ENCODE peak calls at places on chromosomes 5 and 9, in ten cellular contexts. E is HFFc6; C is T-helper 17 cell; N is retinal pigment epithelial cell; W is cardiac fibroblast; K is NAMALWA; G is stimulated activated CD4-positive, alpha-beta T cell treated with anti-CD3 and anti-CD28 coated beads, Interleukin-12 subunit alpha, Interleukin-12 subunit beta, amount 100 ng/mL, for 48 hours; I is caudate nucleus; Y is RCC 7860; T is NT2/D1. J is an unnamed sample.

GRCh38 chr5:57666582-57666981 is 184.0 kb upstream of the ACTBL2 start:
- DNase-seq in E (no peak), C (no peak), N (no peak), W (peak), K (no peak), G (no peak), I (no peak), Y (no peak), T (no peak), J (no peak)

GRCh38 chr9:126235844-126236243 is 90.8 kb upstream of the MVB12B start:
- DNase-seq in E (no peak), C (no peak), N (no peak), W (no peak), K (no peak), G (no peak), I (no peak), Y (no peak), T (no peak), J (no peak)

GRCh38 chr5:16671208-16671607 is 54.4 kb upstream of the RETREG1 start:
- DNase-seq in E (no peak), C (no peak), N (no peak), W (no peak), K (no peak), G (no peak), I (no peak), Y (no peak), T (no peak), J (no peak)

GRCh38 chr5:150458819-150459557 is 9.4 kb upstream of the RPS14 start:
- DNase-seq in E (peak), C (peak), N (no peak), W (peak), K (peak), G (peak), I (peak), Y (peak), T (no peak), J (peak)

GRCh38 chr9:92962303-92962649 is 15.0 kb downstream of the FGD3 start:
- DNase-seq in E (no peak), C (no peak), N (no peak), W (no peak), K (no peak), G (no peak), I (no peak), Y (no peak), T (no peak), J (no peak)

GRCh38 chr5:126777257-126777973 is 479 bp downstream of the LMNB1 start:
- DNase-seq in E (peak), C (peak), N (peak), W (peak), K (peak), G (no peak), I (peak), Y (peak), T (no peak), J (peak)

GRCh38 chr5:35213608-35214007 is 16.7 kb downstream of the PRLR start:
- DNase-seq in E (no peak), C (no peak), N (no peak), W (no peak), K (no peak), G (no peak), I (no peak), Y (no peak), T (no peak), J (no peak)

GRCh38 chr5:181149355-181149754 is 2.0 kb downstream of the OR2V2 start:
- DNase-seq in E (no peak), C (no peak), N (no peak), W (no peak), K (no peak), G (no peak), I (no peak), Y (no peak), T (no peak), J (no peak)

GRCh38 chr5:76529464-76530344 is 93.5 kb downstream of the F2RL2 start:
- DNase-seq in E (no peak), C (no peak), N (no peak), W (no peak), K (no peak), G (no peak), I (no peak), Y (no peak), T (no peak), J (no peak)

GRCh38 chr9:99811172-99811571 is 10.5 kb upstream of the NR4A3 start:
- DNase-seq in E (no peak), C (no peak), N (no peak), W (no peak), K (no peak), G (no peak), I (no peak), Y (no peak), T (no peak), J (no peak)

GRCh38 chr9:85142461-85143401 is 473.2 kb downstream of the NTRK2 start:
- DNase-seq in E (no peak), C (no peak), N (no peak), W (no peak), K (peak), G (no peak), I (no peak), Y (no peak), T (no peak), J (no peak)

GRCh38 chr5:994821-995220 is 13.8 kb upstream of the NKD2 start:
- DNase-seq in E (no peak), C (no peak), N (no peak), W (no peak), K (no peak), G (no peak), I (no peak), Y (no peak), T (no peak), J (no peak)

GRCh38 chr5:32311404-32312193 is 1.1 kb downstream of the MTMR12 start:
- DNase-seq in E (no peak), C (no peak), N (no peak), W (peak), K (peak), G (no peak), I (no peak), Y (no peak), T (peak), J (no peak)

GRCh38 chr9:130555968-130556367 is 23.4 kb upstream of the FUBP3 start:
- DNase-seq in E (no peak), C (no peak), N (no peak), W (peak), K (no peak), G (no peak), I (no peak), Y (peak), T (no peak), J (no peak)

GRCh38 chr5:160390787-160391696 is 8.8 kb downstream of the FAM200C start:
- DNase-seq in E (peak), C (no peak), N (no peak), W (peak), K (peak), G (no peak), I (no peak), Y (peak), T (no peak), J (no peak)

GRCh38 chr9:115593587-115594091 is 475.7 kb upstream of the TNC start:
- DNase-seq in E (peak), C (no peak), N (no peak), W (peak), K (peak), G (no peak), I (no peak), Y (peak), T (peak), J (no peak)

GRCh38 chr9:101977614-101978210 is 239.3 kb upstream of the GRIN3A start:
- DNase-seq in E (peak), C (no peak), N (no peak), W (peak), K (peak), G (no peak), I (no peak), Y (peak), T (no peak), J (no peak)

GRCh38 chr9:21919377-21920362 is 74.5 kb downstream of the CDKN2A start:
- DNase-seq in E (peak), C (no peak), N (peak), W (peak), K (peak), G (peak), I (no peak), Y (peak), T (no peak), J (peak)

GRCh38 chr5:16539169-16539666 is 73.6 kb upstream of the ZNF622 start:
- DNase-seq in E (peak), C (no peak), N (no peak), W (peak), K (no peak), G (no peak), I (no peak), Y (peak), T (no peak), J (no peak)

GRCh38 chr9:130846487-130847305 is 11.6 kb downstream of the ABL1 start:
- DNase-seq in E (peak), C (no peak), N (peak), W (peak), K (no peak), G (no peak), I (no peak), Y (peak), T (no peak), J (no peak)

GRCh38 chr9:89167788-89168187 is 10.8 kb downstream of the SHC3 start:
- DNase-seq in E (no peak), C (no peak), N (no peak), W (no peak), K (no peak), G (no peak), I (no peak), Y (no peak), T (no peak), J (no peak)

GRCh38 chr9:1005043-1005667 is 28.7 kb downstream of the DMRT3 start:
- DNase-seq in E (peak), C (no peak), N (peak), W (peak), K (peak), G (no peak), I (no peak), Y (peak), T (peak), J (no peak)

GRCh38 chr5:138336952-138337684 is 948 bp upstream of the FAM53C start:
- DNase-seq in E (no peak), C (peak), N (no peak), W (peak), K (no peak), G (peak), I (peak), Y (peak), T (no peak), J (peak)

GRCh38 chr9:136533775-136534157 is 12.1 kb downstream of the NOTCH1 start:
- DNase-seq in E (no peak), C (peak), N (no peak), W (no peak), K (no peak), G (peak), I (no peak), Y (no peak), T (no peak), J (peak)